ENCODE peak calls at places on chromosomes 5 and 9, in four cellular contexts. P is IMR-90, C is tibial nerve, L is heart left ventricle. W is an unnamed sample.

GRCh38 chr9:33946779-33947535 is 101.7 kb downstream of the UBAP2 start:
- DNase-seq in P (peak), C (no peak), L (no peak), W (no peak)

GRCh38 chr9:108662935-108663334 is 192.9 kb downstream of the ACTL7B start:
- DNase-seq in P (no peak), C (no peak), L (no peak), W (peak)

GRCh38 chr5:36740259-36740898 is 134.0 kb downstream of the SLC1A3 start:
- DNase-seq in P (peak), C (no peak), L (no peak), W (no peak)

GRCh38 chr5:138833726-138834480 is 41.2 kb downstream of the LRRTM2 start:
- DNase-seq in P (no peak), C (no peak), L (no peak), W (no peak)

GRCh38 chr5:93598141-93598996 is 15.3 kb downstream of the NR2F1 start:
- DNase-seq in P (peak), C (no peak), L (no peak), W (no peak)

GRCh38 chr5:73367650-73368049 is 80.9 kb downstream of the FOXD1 start:
- DNase-seq in P (peak), C (no peak), L (no peak), W (no peak)

GRCh38 chr5:89756955-89757354 is 652.6 kb downstream of the CETN3 start:
- DNase-seq in P (no peak), C (no peak), L (peak), W (no peak)

GRCh38 chr5:73301208-73302088 is 128.5 kb downstream of the TMEM174 start:
- DNase-seq in P (no peak), C (no peak), L (no peak), W (no peak)

GRCh38 chr5:173383711-173384110 is 55.5 kb upstream of the STC2 start:
- DNase-seq in P (peak), C (no peak), L (no peak), W (peak)

GRCh38 chr9:88583901-88584596 is 49.1 kb downstream of the NXNL2 start:
- DNase-seq in P (peak), C (no peak), L (no peak), W (no peak)

GRCh38 chr9:91789941-91790340 is 160.1 kb downstream of the ROR2 start:
- DNase-seq in P (peak), C (no peak), L (no peak), W (no peak)

GRCh38 chr9:89883401-89884341 is 278.9 kb downstream of the GADD45G start:
- DNase-seq in P (no peak), C (no peak), L (no peak), W (no peak)

GRCh38 chr5:158100373-158100902 is 241.5 kb upstream of the CLINT1 start:
- DNase-seq in P (no peak), C (no peak), L (no peak), W (no peak)

GRCh38 chr5:136057401-136057951 is 28.7 kb downstream of the TGFBI start:
- DNase-seq in P (peak), C (no peak), L (no peak), W (no peak)

GRCh38 chr9:114911167-114911821 is 19.1 kb downstream of the TNFSF8 start:
- DNase-seq in P (peak), C (no peak), L (no peak), W (no peak)

GRCh38 chr5:181261320-181262085 is 560 bp upstream of the TRIM52 start:
- DNase-seq in P (peak), C (no peak), L (peak), W (peak)

GRCh38 chr5:107557051-107557658 is 113.6 kb downstream of the EFNA5 start:
- DNase-seq in P (no peak), C (no peak), L (peak), W (no peak)

GRCh38 chr9:126667190-126668055 is 53.7 kb downstream of the LMX1B start:
- DNase-seq in P (no peak), C (no peak), L (no peak), W (no peak)

GRCh38 chr5:123709422-123709821 is 197.4 kb downstream of the CSNK1G3 start:
- DNase-seq in P (no peak), C (no peak), L (no peak), W (no peak)

GRCh38 chr5:150411245-150411979 is 1.3 kb downstream of the CD74 start:
- DNase-seq in P (peak), C (peak), L (peak), W (no peak)
- H3K4me3 ChIP-seq in P (no peak), C (peak), L (peak), W (peak)

GRCh38 chr5:893711-894110 is 1.0 kb downstream of the TRIP13 start:
- DNase-seq in P (no peak), C (no peak), L (no peak), W (no peak)
- H3K27ac ChIP-seq in P (no peak), C (no peak), L (no peak), W (no peak)

DNA sequence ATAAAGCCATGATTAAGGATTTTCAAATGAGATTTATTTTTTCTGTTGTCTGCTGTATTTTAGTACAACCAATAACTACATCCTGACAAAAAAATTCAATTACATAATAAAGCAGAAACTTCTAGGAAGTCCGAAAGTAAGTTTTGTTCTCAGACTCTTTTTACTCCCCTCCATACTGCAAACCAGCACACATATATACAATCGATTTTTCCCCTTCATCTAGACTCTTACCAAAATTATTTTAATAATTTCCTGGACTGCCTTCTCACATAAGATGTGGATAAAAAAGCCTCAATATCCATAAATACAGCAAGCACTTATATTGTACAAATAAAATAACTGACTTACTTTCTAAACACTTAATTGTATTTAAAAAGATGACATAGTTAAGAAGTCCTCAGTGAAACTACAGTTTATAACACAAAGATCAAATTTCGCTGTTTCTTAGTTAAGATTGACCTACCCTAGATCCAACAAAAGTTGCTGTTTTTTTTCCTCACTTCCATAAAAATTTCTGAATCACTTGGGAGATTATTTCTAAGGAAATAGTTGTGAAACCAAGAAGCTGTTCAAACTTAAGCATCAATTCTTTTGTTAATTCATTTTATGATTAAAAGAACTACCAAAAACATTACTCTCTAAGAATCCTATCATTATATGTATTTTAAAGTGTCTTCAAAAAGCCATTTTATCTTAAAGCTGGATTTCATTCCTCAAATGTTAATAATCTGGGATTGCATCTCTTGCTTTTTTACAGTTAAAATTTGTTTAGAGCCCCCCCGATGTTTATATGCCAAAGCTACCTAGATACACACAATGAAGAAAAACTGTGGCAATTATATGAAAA is 74.7 kb upstream of the IFNE start:
- DNase-seq in P (peak), C (no peak), L (no peak), W (no peak)
- H3K4me3 ChIP-seq in P (peak), C (no peak), L (no peak), W (no peak)

GRCh38 chr9:77980622-77981021 is 51.0 kb downstream of the GNAQ start:
- DNase-seq in P (peak), C (no peak), L (no peak), W (no peak)

GRCh38 chr9:77974414-77974813 is 57.2 kb downstream of the GNAQ start:
- DNase-seq in P (no peak), C (no peak), L (no peak), W (no peak)

GRCh38 chr9:77978086-77978781 is 53.4 kb downstream of the GNAQ start:
- DNase-seq in P (no peak), C (no peak), L (no peak), W (no peak)

GRCh38 chr9:77975023-77975422 is 56.6 kb downstream of the GNAQ start:
- DNase-seq in P (no peak), C (no peak), L (no peak), W (no peak)

GRCh38 chr9:77977210-77977611 is 54.4 kb downstream of the GNAQ start:
- DNase-seq in P (peak), C (peak), L (peak), W (no peak)
- H3K27ac ChIP-seq in P (no peak), C (peak), L (peak), W (no peak)

DNA sequence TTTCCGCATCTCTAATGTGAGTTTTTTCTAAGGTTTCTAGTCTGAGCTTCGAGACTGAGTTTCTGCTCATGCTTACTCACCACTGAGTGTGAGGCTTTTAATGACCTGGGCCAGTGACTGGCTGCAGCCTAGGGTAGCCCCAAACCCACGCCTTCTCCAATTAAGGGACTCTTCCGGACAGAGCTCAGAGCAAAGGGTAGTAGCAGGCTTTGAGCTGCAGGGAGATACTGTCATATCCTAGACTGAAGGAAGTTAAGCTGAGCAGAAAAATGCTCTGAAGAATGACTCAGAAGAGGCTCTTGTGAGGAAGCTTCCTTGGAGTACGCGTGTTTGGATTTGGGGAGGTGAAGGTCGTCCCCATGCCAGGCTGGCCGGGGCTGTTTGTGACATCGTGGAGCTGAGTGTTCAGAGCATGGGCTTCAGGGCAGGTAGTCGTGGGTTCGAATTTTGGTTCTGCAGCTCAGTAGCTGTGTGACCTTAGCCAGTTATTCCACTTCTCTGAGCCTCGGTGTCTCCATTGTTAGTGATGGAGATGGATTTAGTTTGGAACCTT is 3.5 kb downstream of the USP20 start:
- DNase-seq in P (peak), C (no peak), L (no peak), W (no peak)
- H3K4me3 ChIP-seq in P (no peak), C (no peak), L (no peak), W (no peak)

DNA sequence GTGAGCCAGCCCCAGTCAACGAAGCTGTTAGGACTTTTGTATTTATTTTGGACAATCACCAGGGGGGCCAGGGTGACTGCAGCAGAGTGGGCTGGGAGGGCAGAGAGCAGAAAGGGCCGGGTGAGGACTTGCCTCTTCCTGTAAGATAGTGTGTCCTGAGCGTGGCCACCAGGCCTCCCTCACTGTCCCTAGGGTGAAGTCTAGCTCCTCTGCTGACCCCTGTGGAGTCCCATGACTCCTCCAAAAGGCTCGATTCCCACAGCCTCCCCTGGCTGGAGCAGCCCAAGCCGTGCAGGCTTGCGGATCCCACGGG is 147.8 kb downstream of the RXRA start:
- DNase-seq in P (peak), C (no peak), L (peak), W (no peak)
- H3K27ac ChIP-seq in P (peak), C (peak), L (peak), W (peak)

GRCh38 chr9:129558063-129558550 is 62.8 kb downstream of the C9orf50 start:
- DNase-seq in P (no peak), C (no peak), L (no peak), W (no peak)

GRCh38 chr9:129557192-129558036 is 63.5 kb downstream of the C9orf50 start:
- DNase-seq in P (peak), C (no peak), L (no peak), W (no peak)

GRCh38 chr9:129559506-129559881 is 61.4 kb downstream of the C9orf50 start:
- DNase-seq in P (no peak), C (no peak), L (no peak), W (no peak)

GRCh38 chr9:129560849-129561248 is 60.1 kb downstream of the C9orf50 start:
- DNase-seq in P (no peak), C (no peak), L (no peak), W (no peak)

DNA sequence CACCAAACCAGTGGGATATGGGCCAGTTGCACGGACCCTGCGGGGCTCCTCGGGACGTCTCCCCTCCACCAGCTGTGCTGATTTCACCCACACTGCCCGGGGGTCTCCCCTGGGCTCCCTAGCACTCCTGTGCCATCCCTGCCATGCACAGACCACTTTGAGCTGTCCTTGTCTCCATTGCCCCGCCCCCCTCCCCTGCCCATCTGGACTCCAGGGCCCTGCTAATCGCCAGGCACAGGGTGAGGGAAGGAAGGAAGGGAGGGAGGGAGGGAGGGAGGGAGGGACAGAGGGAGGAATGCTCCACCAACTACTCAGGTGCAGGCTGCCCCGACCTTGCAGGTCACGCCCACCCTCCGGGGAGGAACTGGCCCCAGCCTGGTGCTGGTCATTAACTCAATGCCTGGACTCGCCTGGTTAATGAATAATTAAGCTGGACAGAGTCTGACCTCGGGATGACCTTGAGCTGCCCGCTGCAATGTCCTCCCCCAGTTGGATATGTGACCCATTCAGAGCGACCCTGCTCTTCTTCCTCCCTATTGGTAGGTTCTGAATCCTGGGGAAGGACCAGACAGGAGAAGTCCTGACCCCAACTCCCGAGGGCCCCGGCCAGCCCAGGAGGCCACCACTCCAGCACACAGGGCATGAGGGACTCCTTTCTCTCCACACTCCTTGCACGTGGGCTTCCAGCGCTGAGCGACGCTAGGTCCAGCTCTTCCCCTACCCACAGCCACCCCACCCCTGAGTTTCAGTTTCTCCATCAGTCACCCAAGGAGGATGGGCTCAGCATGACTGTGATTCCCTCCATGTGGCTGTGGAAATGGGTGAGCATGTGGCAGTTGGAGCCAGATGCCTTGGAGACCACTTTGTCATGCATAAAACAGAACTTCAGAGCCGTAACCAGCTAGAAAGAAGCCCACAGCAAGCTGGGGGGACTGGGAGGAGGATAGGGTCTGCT is 62.1 kb downstream of the C9orf50 start:
- DNase-seq in P (no peak), C (no peak), L (no peak), W (no peak)
- H3K4me3 ChIP-seq in P (no peak), C (no peak), L (no peak), W (no peak)

DNA sequence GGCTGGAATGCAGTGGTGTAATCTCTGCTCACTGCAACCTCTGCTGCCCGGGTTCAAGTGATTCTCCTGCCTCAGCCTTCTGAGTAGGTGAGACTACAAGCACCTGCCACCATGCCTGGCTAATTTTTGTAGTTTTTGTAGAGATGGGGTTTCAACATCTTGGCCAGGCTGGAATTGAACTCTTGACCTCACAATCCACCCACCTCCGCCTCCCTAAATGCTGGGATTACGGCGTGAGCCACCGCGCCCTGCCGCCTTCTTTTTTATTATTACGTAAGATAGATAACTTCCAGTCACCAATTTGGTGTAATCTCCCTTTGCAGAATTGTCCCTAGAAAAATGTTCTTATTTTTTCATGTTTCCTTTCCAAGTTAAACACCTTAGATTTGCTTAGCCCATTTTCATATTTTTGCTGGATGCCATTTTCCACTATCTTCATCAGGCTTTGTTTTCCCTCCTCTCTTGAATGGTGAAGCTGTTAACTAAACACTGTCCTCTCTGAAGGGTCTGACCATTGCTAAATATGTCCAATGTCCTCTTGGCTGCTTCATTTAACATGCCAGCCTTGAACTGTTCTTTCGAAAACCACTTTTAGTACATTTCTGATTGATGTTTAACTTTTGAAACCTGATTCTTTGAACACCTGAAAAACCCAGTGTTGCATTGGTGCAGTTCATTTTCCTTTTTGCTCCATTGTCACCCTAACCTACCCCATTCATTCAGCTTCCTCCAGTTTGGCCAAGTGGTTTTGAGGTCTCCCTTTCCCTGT is 135.1 kb upstream of the PIK3R1 start:
- DNase-seq in P (no peak), C (no peak), L (no peak), W (no peak)
- H3K27ac ChIP-seq in P (no peak), C (no peak), L (no peak), W (no peak)

DNA sequence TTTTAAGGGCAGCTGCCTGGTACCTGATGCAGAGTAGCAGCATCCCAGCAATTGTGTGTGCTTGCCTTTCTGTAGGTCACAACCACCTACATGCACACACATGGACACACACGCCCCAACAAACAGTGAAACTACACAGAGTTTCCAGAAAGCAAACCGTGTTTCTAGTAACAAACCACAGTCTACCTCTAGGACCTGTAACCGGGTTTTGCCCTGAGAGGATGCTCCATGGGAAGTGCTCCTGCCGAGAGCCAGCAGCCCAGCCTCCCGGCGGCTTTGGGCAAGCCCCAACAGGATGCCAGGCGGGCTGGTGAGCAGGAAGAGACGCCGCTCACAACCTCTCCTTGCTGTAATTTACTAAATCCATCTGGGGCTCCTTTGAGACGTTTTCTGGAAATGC is 4.1 kb upstream of the TCF7 start:
- DNase-seq in P (no peak), C (no peak), L (no peak), W (no peak)
- H3K4me3 ChIP-seq in P (no peak), C (no peak), L (no peak), W (no peak)

W was measured in coronary artery.